ENCODE peak calls at places on chromosome X, in nine cellular contexts. S is activated T-helper 1 cell treated with anti-CD3 and anti-CD28 coated beads, Interleukin-12 subunit alpha, Interleukin-12 subunit beta, Interleukin-2, Interleukin-4 antibody, amounts not matched to agents 30 ng/mL and 10 ng/mL and 1 ng/mL, durations not matched to agents 14 hours and 24 hours and 36 hours; Q is fibroblast of mammary gland; J is stimulated activated CD4-positive, alpha-beta T cell treated with anti-CD3 and anti-CD28 coated beads, TNF-alpha, amount 100 ng/mL, for 24 hours; U is naive thymus-derived CD8-positive, alpha-beta T cell; L is amygdala; E is mucosa of gallbladder; X is GM19239; B is stimulated activated naive CD8-positive, alpha-beta T cell treated with anti-CD3 and anti-CD28 coated beads, Interleukin-15, Interleukin-2, amounts not matched to agents 100 U/mL and 50 U/mL, for 24 hours. N is an unnamed sample.

GRCh38 chrX:64642482-64642881 is 247.2 kb upstream of the MTMR8 start:
- DNase-seq in L (no peak), B (peak; percentile 3), Q (no peak), S (no peak), X (no peak), J (no peak), E (no peak), U (no peak), N (no peak)

GRCh38 chrX:40262641-40263560 is 165.1 kb upstream of the BCOR start:
- DNase-seq in J (no peak), U (no peak), B (no peak), X (no peak), Q (peak; percentile 47), E (peak; percentile 17), S (no peak), L (no peak), N (no peak)

GRCh38 chrX:7904557-7904956 is 22.7 kb downstream of the PNPLA4 start:
- DNase-seq in B (no peak), L (no peak), Q (peak; percentile 39), U (no peak), J (no peak), E (no peak), S (no peak), X (no peak), N (no peak)

GRCh38 chrX:132292753-132293152 is 73.5 kb upstream of the RAP2C start:
- DNase-seq in L (no peak), B (peak; percentile 3), S (peak; percentile 0), U (peak; percentile 52), X (peak; percentile 32), E (no peak), Q (peak; percentile 74), J (no peak), N (peak; percentile 19)

GRCh38 chrX:94204524-94204923 is 530.5 kb downstream of the FAM133A start:
- DNase-seq in X (no peak), B (no peak), U (no peak), Q (no peak), E (no peak), S (no peak), L (no peak), J (no peak), N (no peak)

GRCh38 chrX:110462957-110463356 is 104.3 kb downstream of the RTL9 start:
- DNase-seq in U (no peak), B (no peak), X (no peak), E (no peak), Q (peak; percentile 6), J (no peak), S (no peak), L (no peak), N (no peak)

GRCh38 chrX:45719751-45720501 is 519.2 kb upstream of the DIPK2B start:
- DNase-seq in B (no peak), Q (no peak), J (no peak), X (no peak), U (no peak), S (no peak), L (no peak), E (no peak), N (no peak)

GRCh38 chrX:17608898-17609297 is 128.4 kb upstream of the SCML1 start:
- DNase-seq in E (peak; percentile 13), U (no peak), S (no peak), Q (peak; percentile 2), L (no peak), X (no peak), J (no peak), B (no peak), N (no peak)

GRCh38 chrX:45710081-45710801 is 509.6 kb upstream of the DIPK2B start:
- DNase-seq in L (no peak), Q (peak; percentile 99), X (peak; percentile 0), U (no peak), E (no peak), J (peak; percentile 11), S (peak; percentile 16), B (peak; percentile 59), N (peak; percentile 69)

GRCh38 chrX:7925867-7926472 is 1.2 kb downstream of the PNPLA4 start:
- DNase-seq in L (no peak), X (peak; percentile 8), U (peak; percentile 71), S (peak; percentile 35), B (peak; percentile 41), E (peak; percentile 65), J (peak; percentile 30), Q (peak; percentile 74), N (peak; percentile 51)

GRCh38 chrX:13109811-13110210 is 65.4 kb upstream of the FAM9C start:
- DNase-seq in B (no peak), J (no peak), Q (peak; percentile 86), S (no peak), E (no peak), X (no peak), U (no peak), L (no peak), N (no peak)

N was measured in GM12878.